ENCODE peak calls at places on chromosomes 12 and 14, in five cellular contexts. L is PC-9, J is right atrium auricular region, F is pancreas, W is heart right ventricle. D is an unnamed sample.

GRCh38 chr14:58637040-58637390 is 747 bp upstream of the DACT1 start:
- DNase-seq in L (no peak), W (peak; percentile 19), J (peak; percentile 84), F (no peak), D (no peak)

GRCh38 chr12:90404071-90404470 is 550.9 kb downstream of the CCER1 start:
- DNase-seq in L (no peak), W (no peak), J (no peak), F (no peak), D (no peak)

GRCh38 chr12:10190558-10191388 is 11.9 kb downstream of the TMEM52B start:
- DNase-seq in W (peak; percentile 47), J (peak; percentile 66), F (no peak), L (peak; percentile 59), D (peak; percentile 54)

GRCh38 chr12:66984962-66985361 is 284.2 kb upstream of the CAND1 start:
- DNase-seq in J (no peak), F (no peak), W (no peak), L (peak; percentile 47), D (no peak)

GRCh38 chr14:90355540-90356518 is 24.1 kb upstream of the NRDE2 start:
- DNase-seq in L (no peak), W (no peak), J (no peak), F (no peak), D (no peak)

GRCh38 chr12:2179953-2180736 is 127.4 kb downstream of the CACNA1C start:
- DNase-seq in L (no peak), F (no peak), W (peak; percentile 56), J (peak; percentile 84), D (peak; percentile 33)

GRCh38 chr14:69812725-69813124 is 15.7 kb upstream of the SLC10A1 start:
- DNase-seq in F (no peak), L (no peak), J (no peak), W (no peak), D (no peak)

GRCh38 chr12:121325922-121326396 is 26.3 kb downstream of the ANAPC5 start:
- DNase-seq in J (no peak), W (no peak), L (no peak), F (peak; percentile 52), D (no peak)

GRCh38 chr14:60665178-60665555 is 15.9 kb upstream of the SIX1 start:
- DNase-seq in L (no peak), F (no peak), J (no peak), W (no peak), D (no peak)

GRCh38 chr12:99157946-99158345 is 489.6 kb upstream of the GARIN6 start:
- DNase-seq in L (peak; percentile 53), W (no peak), J (no peak), F (no peak), D (no peak)

GRCh38 chr12:6326316-6326959 is 15.4 kb downstream of the TNFRSF1A start:
- DNase-seq in J (peak; percentile 81), W (peak; percentile 77), F (no peak), L (no peak), D (no peak)

GRCh38 chr12:107558141-107558815 is 127.3 kb upstream of the PWP1 start:
- DNase-seq in F (no peak), J (no peak), W (no peak), L (no peak), D (no peak)

GRCh38 chr12:84874125-84874824 is 38.3 kb downstream of the SLC6A15 start:
- DNase-seq in W (no peak), J (no peak), L (peak; percentile 38), F (no peak), D (no peak)

GRCh38 chr12:124601699-124602098 is 34.3 kb upstream of the NCOR2 start:
- DNase-seq in F (no peak), W (no peak), L (no peak), J (no peak), D (no peak)

GRCh38 chr14:43665570-43666267 is 841.4 kb downstream of the FSCB start:
- DNase-seq in J (no peak), F (peak; percentile 34), W (no peak), L (no peak), D (no peak)

GRCh38 chr12:32917094-32917611 is 20.6 kb upstream of the PKP2 start:
- DNase-seq in F (no peak), J (no peak), W (no peak), L (peak; percentile 86), D (no peak)

GRCh38 chr12:109191621-109192250 is 75.3 kb downstream of the ACACB start:
- DNase-seq in F (no peak), W (no peak), L (peak; percentile 42), J (no peak), D (no peak)

GRCh38 chr14:102238131-102238530 is 66.8 kb downstream of the MOK start:
- DNase-seq in F (no peak), J (no peak), L (no peak), W (no peak), D (no peak)

DNA sequence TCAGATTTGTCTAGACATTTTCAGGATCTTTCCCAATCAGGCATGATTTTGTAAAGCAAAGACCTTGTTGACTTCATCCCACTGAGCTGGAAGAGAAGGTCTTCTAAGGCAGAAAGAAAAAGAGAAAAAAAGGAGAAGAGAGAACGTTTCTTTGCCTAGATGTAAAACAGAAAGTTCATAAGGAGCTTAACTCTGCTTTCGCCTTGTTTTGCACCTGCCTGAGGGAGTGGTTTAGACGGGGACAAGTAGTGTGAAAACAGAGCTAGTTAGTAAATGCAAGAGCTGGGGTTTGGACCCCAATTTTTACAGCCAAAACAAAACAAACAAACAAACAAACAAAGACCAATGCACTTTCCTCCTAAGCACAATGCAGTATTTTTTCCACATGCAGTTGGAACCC is 273.1 kb downstream of the ZFP36L1 start:
- DNase-seq in L (no peak), F (no peak), W (no peak), J (no peak), D (no peak)
- H3K4me1 ChIP-seq in L (peaks cover 60% of the 10 kb centered on the region), F (peaks cover 67% of the 10 kb centered on the region), W (no peaks in the 10 kb centered on the region), J (no peaks in the 10 kb centered on the region), D (peaks cover 24% of the 10 kb centered on the region)

GRCh38 chr12:74541074-74541473 is 3.4 kb downstream of the ATXN7L3B start:
- DNase-seq in J (no peak), W (no peak), F (no peak), L (no peak), D (no peak)
- H3K4me3 ChIP-seq in J (no peak overlapping the region), W (no peak overlapping the region), F (no peak overlapping the region), L (no peak overlapping the region), D (no peak overlapping the region)

DNA sequence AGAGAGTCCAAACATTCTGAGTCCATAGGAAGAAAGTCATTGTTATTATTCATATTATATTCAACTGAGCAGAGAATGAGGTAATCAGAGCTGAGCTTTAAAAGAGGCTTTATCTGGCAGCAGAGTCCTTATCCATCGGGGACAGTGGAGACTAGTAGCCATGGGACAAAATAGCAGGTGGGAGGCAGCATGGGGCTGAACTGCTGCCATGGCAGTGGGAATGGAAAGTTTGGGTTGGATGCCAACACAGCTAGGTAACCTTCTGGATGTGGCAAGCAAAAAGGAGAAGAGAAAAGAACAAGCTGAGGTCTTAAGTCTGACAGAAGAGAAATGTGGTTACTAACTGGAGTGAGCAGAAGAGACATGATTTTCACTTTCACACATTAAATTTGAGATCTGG is 71.0 kb upstream of the CDKN3 start:
- DNase-seq in F (no peak), L (no peak), J (no peak), W (no peak), D (no peak)
- TF ChIP-seq CTCF in F (no peak), L (no peak), J (no peak), W (no peak), D (no peak)

GRCh38 chr14:74934476-74935339 is 11.6 kb upstream of the RPS6KL1 start:
- DNase-seq in J (no peak), F (peak; percentile 46), L (no peak), W (no peak), D (no peak)

GRCh38 chr14:74933925-74934435 is 10.9 kb upstream of the RPS6KL1 start:
- DNase-seq in W (no peak), F (no peak), L (no peak), J (no peak), D (no peak)

GRCh38 chr14:74937171-74937570 is 14.1 kb upstream of the RPS6KL1 start:
- DNase-seq in L (no peak), W (no peak), F (no peak), J (no peak), D (no peak)

GRCh38 chr14:74936151-74936550 is 13.1 kb upstream of the RPS6KL1 start:
- DNase-seq in F (no peak), L (no peak), J (no peak), W (no peak), D (no peak)

DNA sequence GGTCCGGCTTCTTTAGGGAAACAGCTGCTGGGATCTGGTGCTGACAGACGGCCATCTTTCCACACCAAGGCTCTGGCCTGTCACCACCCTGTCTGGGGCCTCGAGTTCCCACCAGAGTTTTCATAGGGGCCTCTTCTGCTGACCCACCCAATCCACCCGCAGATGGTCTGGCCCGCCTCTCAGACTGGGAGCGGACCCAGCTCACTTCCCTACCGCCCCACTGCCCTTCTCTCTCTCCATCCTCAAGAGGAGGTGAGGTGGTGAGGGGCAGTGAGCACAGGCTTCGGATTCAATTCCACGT is 12.2 kb upstream of the RPS6KL1 start:
- DNase-seq in J (no peak), L (no peak), W (no peak), F (no peak), D (no peak)
- H3K4me1 ChIP-seq in J (no peaks in the 10 kb centered on the region), L (peaks cover 9% of the 10 kb centered on the region), W (peaks cover 19% of the 10 kb centered on the region), F (no peaks in the 10 kb centered on the region), D (peaks cover 4% of the 10 kb centered on the region)

GRCh38 chr12:128365831-128366231 is 98.9 kb downstream of the TMEM132C start:
- DNase-seq in F (no peak), J (peak; percentile 67), L (no peak), W (no peak), D (no peak)
- H3K4me3 ChIP-seq in F (no peak overlapping the region), J (peak overlapping the region; percentile 43), L (no peak overlapping the region), W (peak overlapping the region; percentile 49), D (no peak overlapping the region)

GRCh38 chr12:31363416-31363809 is 37.5 kb upstream of the SINHCAF start:
- DNase-seq in F (no peak), W (no peak), J (no peak), L (no peak), D (no peak)

GRCh38 chr12:31362759-31363415 is 36.9 kb upstream of the SINHCAF start:
- DNase-seq in W (no peak), J (no peak), L (peak; percentile 72), F (no peak), D (peak; percentile 63)

GRCh38 chr12:31363826-31364225 is 37.9 kb upstream of the SINHCAF start:
- DNase-seq in F (no peak), J (no peak), L (no peak), W (no peak), D (no peak)

GRCh38 chr12:31361730-31362114 is 35.8 kb upstream of the SINHCAF start:
- DNase-seq in L (no peak), J (no peak), W (no peak), F (no peak), D (no peak)

GRCh38 chr12:31362115-31362758 is 36.3 kb upstream of the SINHCAF start:
- DNase-seq in F (no peak), L (peak; percentile 46), J (no peak), W (no peak), D (peak; percentile 61)
- TF ChIP-seq CTCF in F (no peak), L (no peak), J (no peak), W (no peak), D (no peak)

GRCh38 chr12:46554461-46554860 is 181.9 kb upstream of the SLC38A2 start:
- DNase-seq in F (no peak), W (no peak), J (no peak), L (no peak), D (no peak)

GRCh38 chr12:46556820-46557524 is 184.4 kb upstream of the SLC38A2 start:
- DNase-seq in W (no peak), L (peak; percentile 86), J (no peak), F (no peak), D (no peak)

GRCh38 chr12:46553911-46554310 is 181.3 kb upstream of the SLC38A2 start:
- DNase-seq in J (no peak), W (no peak), F (no peak), L (no peak), D (no peak)

GRCh38 chr12:46556105-46556559 is 183.6 kb upstream of the SLC38A2 start:
- DNase-seq in L (peak; percentile 94), F (no peak), J (no peak), W (no peak), D (no peak)

GRCh38 chr12:46555379-46555778 is 182.8 kb upstream of the SLC38A2 start:
- DNase-seq in W (no peak), J (no peak), L (peak; percentile 66), F (no peak), D (no peak)
- H3K4me1 ChIP-seq in W (peaks cover 3% of the 10 kb centered on the region), J (no peaks in the 10 kb centered on the region), L (peaks cover 68% of the 10 kb centered on the region), F (no peaks in the 10 kb centered on the region), D (no peaks in the 10 kb centered on the region)

D was measured in mucosa of descending colon.